ENCODE peak calls at places on chromosomes 1 and 21, in six cellular contexts. One of them, this sample, is unnamed. For H3K4me1, the result is how much of the 10 kb centered on the place peaks cover.

GRCh38 chr1:222443566-222443965 is 104.3 kb downstream of the HHIPL2 start:
- DNase-seq in endothelial cell of umbilical vein: no peak
- DNase-seq in CD8-positive, alpha-beta memory T cell: no peak
- DNase-seq in heart left ventricle: no peak
- DNase-seq in Caco-2: no peak
- DNase-seq in aorta: no peak
- DNase-seq in this sample: no peak

GRCh38 chr1:37721565-37721964 is 29.2 kb downstream of the CDCA8 start:
- DNase-seq in CD8-positive, alpha-beta memory T cell: no peak
- DNase-seq in endothelial cell of umbilical vein: no peak
- DNase-seq in aorta: no peak
- DNase-seq in Caco-2: no peak
- DNase-seq in heart left ventricle: no peak
- DNase-seq in this sample: no peak

GRCh38 chr1:109975718-109976117 is 8.8 kb upstream of the AHCYL1 start:
- DNase-seq in CD8-positive, alpha-beta memory T cell: no peak
- DNase-seq in heart left ventricle: no peak
- DNase-seq in aorta: no peak
- DNase-seq in Caco-2: no peak
- DNase-seq in endothelial cell of umbilical vein: peak
- DNase-seq in this sample: no peak

GRCh38 chr1:182299728-182300581 is 91.6 kb downstream of the GLUL start:
- DNase-seq in CD8-positive, alpha-beta memory T cell: no peak
- DNase-seq in endothelial cell of umbilical vein: no peak
- DNase-seq in aorta: peak
- DNase-seq in Caco-2: peak
- DNase-seq in heart left ventricle: peak
- DNase-seq in this sample: peak

GRCh38 chr1:118266436-118266835 is 81.4 kb upstream of the SPAG17 start:
- DNase-seq in Caco-2: no peak
- DNase-seq in endothelial cell of umbilical vein: no peak
- DNase-seq in aorta: no peak
- DNase-seq in CD8-positive, alpha-beta memory T cell: no peak
- DNase-seq in heart left ventricle: no peak
- DNase-seq in this sample: no peak

GRCh38 chr1:17676387-17677060 is 78.6 kb upstream of the ACTL8 start:
- DNase-seq in CD8-positive, alpha-beta memory T cell: no peak
- DNase-seq in heart left ventricle: no peak
- DNase-seq in endothelial cell of umbilical vein: no peak
- DNase-seq in aorta: no peak
- DNase-seq in Caco-2: no peak
- DNase-seq in this sample: no peak

GRCh38 chr1:67679691-67680090 is 5.3 kb upstream of the GADD45A start:
- DNase-seq in CD8-positive, alpha-beta memory T cell: no peak
- DNase-seq in Caco-2: no peak
- DNase-seq in endothelial cell of umbilical vein: no peak
- DNase-seq in aorta: no peak
- DNase-seq in heart left ventricle: no peak
- DNase-seq in this sample: no peak

GRCh38 chr1:247472035-247472434 is 14.1 kb upstream of the OR2B11 start:
- DNase-seq in aorta: no peak
- DNase-seq in CD8-positive, alpha-beta memory T cell: no peak
- DNase-seq in Caco-2: no peak
- DNase-seq in endothelial cell of umbilical vein: no peak
- DNase-seq in heart left ventricle: no peak
- DNase-seq in this sample: no peak

GRCh38 chr1:38296047-38296446 is 249.5 kb upstream of the POU3F1 start:
- DNase-seq in heart left ventricle: no peak
- DNase-seq in CD8-positive, alpha-beta memory T cell: no peak
- DNase-seq in Caco-2: no peak
- DNase-seq in endothelial cell of umbilical vein: no peak
- DNase-seq in aorta: no peak
- DNase-seq in this sample: no peak

GRCh38 chr1:211483896-211484612 is 7.9 kb downstream of the RD3 start:
- DNase-seq in endothelial cell of umbilical vein: no peak
- DNase-seq in heart left ventricle: no peak
- DNase-seq in aorta: no peak
- DNase-seq in Caco-2: no peak
- DNase-seq in CD8-positive, alpha-beta memory T cell: no peak
- DNase-seq in this sample: no peak

GRCh38 chr1:100791586-100791985 is 72.0 kb downstream of the VCAM1 start:
- DNase-seq in CD8-positive, alpha-beta memory T cell: no peak
- DNase-seq in heart left ventricle: no peak
- DNase-seq in endothelial cell of umbilical vein: no peak
- DNase-seq in Caco-2: no peak
- DNase-seq in aorta: no peak
- DNase-seq in this sample: no peak

GRCh38 chr1:33455537-33456301 is 16.7 kb upstream of the ZSCAN20 start:
- DNase-seq in aorta: peak
- DNase-seq in Caco-2: peak
- DNase-seq in heart left ventricle: peak
- DNase-seq in endothelial cell of umbilical vein: peak
- DNase-seq in CD8-positive, alpha-beta memory T cell: no peak
- DNase-seq in this sample: peak

GRCh38 chr1:100631015-100631521 is 88.5 kb upstream of the VCAM1 start:
- DNase-seq in CD8-positive, alpha-beta memory T cell: no peak
- DNase-seq in aorta: no peak
- DNase-seq in Caco-2: no peak
- DNase-seq in heart left ventricle: peak
- DNase-seq in endothelial cell of umbilical vein: peak
- DNase-seq in this sample: no peak

GRCh38 chr1:91783423-91784162 is 102.4 kb downstream of the TGFBR3 start:
- DNase-seq in endothelial cell of umbilical vein: peak
- DNase-seq in CD8-positive, alpha-beta memory T cell: no peak
- DNase-seq in Caco-2: no peak
- DNase-seq in heart left ventricle: no peak
- DNase-seq in aorta: no peak
- DNase-seq in this sample: no peak

GRCh38 chr1:62967031-62967430 is 183.1 kb downstream of the ATG4C start:
- DNase-seq in aorta: no peak
- DNase-seq in endothelial cell of umbilical vein: no peak
- DNase-seq in Caco-2: no peak
- DNase-seq in heart left ventricle: no peak
- DNase-seq in CD8-positive, alpha-beta memory T cell: no peak
- DNase-seq in this sample: no peak

GRCh38 chr1:162113419-162113818 is 43.9 kb downstream of the NOS1AP start:
- DNase-seq in endothelial cell of umbilical vein: no peak
- DNase-seq in CD8-positive, alpha-beta memory T cell: no peak
- DNase-seq in aorta: no peak
- DNase-seq in Caco-2: no peak
- DNase-seq in heart left ventricle: no peak
- DNase-seq in this sample: no peak

GRCh38 chr1:109827466-109827865 is 63.7 kb upstream of the EPS8L3 start:
- DNase-seq in heart left ventricle: no peak
- DNase-seq in CD8-positive, alpha-beta memory T cell: no peak
- DNase-seq in aorta: no peak
- DNase-seq in Caco-2: no peak
- DNase-seq in endothelial cell of umbilical vein: no peak
- DNase-seq in this sample: peak

GRCh38 chr1:244349103-244349531 is 102.6 kb downstream of the ADSS2 start:
- DNase-seq in Caco-2: no peak
- DNase-seq in endothelial cell of umbilical vein: peak
- DNase-seq in aorta: no peak
- DNase-seq in heart left ventricle: no peak
- DNase-seq in CD8-positive, alpha-beta memory T cell: no peak
- DNase-seq in this sample: peak

GRCh38 chr21:41932191-41932575 is 21.6 kb downstream of the C2CD2 start:
- DNase-seq in aorta: no peak
- DNase-seq in CD8-positive, alpha-beta memory T cell: no peak
- DNase-seq in heart left ventricle: no peak
- DNase-seq in endothelial cell of umbilical vein: peak
- DNase-seq in Caco-2: no peak
- DNase-seq in this sample: peak

GRCh38 chr1:205849619-205850355 is at the start of gene PM20D1:
- DNase-seq in endothelial cell of umbilical vein: peak
- DNase-seq in Caco-2: peak
- DNase-seq in aorta: peak
- DNase-seq in CD8-positive, alpha-beta memory T cell: peak
- DNase-seq in heart left ventricle: peak
- DNase-seq in this sample: peak

GRCh38 chr1:232529747-232530146 is 100.2 kb downstream of the SIPA1L2 start:
- DNase-seq in aorta: no peak
- DNase-seq in heart left ventricle: no peak
- DNase-seq in Caco-2: peak
- DNase-seq in CD8-positive, alpha-beta memory T cell: no peak
- DNase-seq in endothelial cell of umbilical vein: no peak
- DNase-seq in this sample: no peak

GRCh38 chr1:234186037-234186688 is 187.1 kb upstream of the COA6 start:
- DNase-seq in heart left ventricle: no peak
- DNase-seq in CD8-positive, alpha-beta memory T cell: no peak
- DNase-seq in Caco-2: no peak
- DNase-seq in endothelial cell of umbilical vein: no peak
- DNase-seq in aorta: no peak
- DNase-seq in this sample: peak

GRCh38 chr1:226404904-226405222 is 3.0 kb downstream of the PARP1 start:
- DNase-seq in heart left ventricle: no peak
- DNase-seq in Caco-2: no peak
- DNase-seq in aorta: no peak
- DNase-seq in CD8-positive, alpha-beta memory T cell: no peak
- DNase-seq in endothelial cell of umbilical vein: no peak
- DNase-seq in this sample: no peak

GRCh38 chr1:115158181-115158580 is 68.9 kb upstream of the TSPAN2 start:
- DNase-seq in aorta: peak
- DNase-seq in endothelial cell of umbilical vein: no peak
- DNase-seq in heart left ventricle: peak
- DNase-seq in CD8-positive, alpha-beta memory T cell: no peak
- DNase-seq in Caco-2: no peak
- DNase-seq in this sample: no peak

GRCh38 chr1:64263335-64263734 is 59.9 kb downstream of the UBE2U start:
- DNase-seq in heart left ventricle: no peak
- DNase-seq in CD8-positive, alpha-beta memory T cell: no peak
- DNase-seq in endothelial cell of umbilical vein: peak
- DNase-seq in Caco-2: no peak
- DNase-seq in aorta: no peak
- DNase-seq in this sample: no peak

GRCh38 chr1:210755991-210756669 is 377.8 kb downstream of the KCNH1 start:
- DNase-seq in CD8-positive, alpha-beta memory T cell: no peak
- DNase-seq in endothelial cell of umbilical vein: no peak
- DNase-seq in aorta: no peak
- DNase-seq in heart left ventricle: no peak
- DNase-seq in Caco-2: no peak
- DNase-seq in this sample: no peak

GRCh38 chr1:66331641-66332523 is 202.1 kb upstream of the SGIP1 start:
- DNase-seq in endothelial cell of umbilical vein: peak
- DNase-seq in aorta: peak
- DNase-seq in CD8-positive, alpha-beta memory T cell: peak
- DNase-seq in Caco-2: no peak
- DNase-seq in heart left ventricle: peak
- DNase-seq in this sample: peak

GRCh38 chr1:156440689-156441437 is 59.7 kb downstream of the MEF2D start:
- DNase-seq in heart left ventricle: no peak
- DNase-seq in Caco-2: no peak
- DNase-seq in CD8-positive, alpha-beta memory T cell: no peak
- DNase-seq in aorta: no peak
- DNase-seq in endothelial cell of umbilical vein: no peak
- DNase-seq in this sample: no peak

GRCh38 chr1:156437465-156437864 is 63.1 kb downstream of the MEF2D start:
- DNase-seq in aorta: no peak
- DNase-seq in CD8-positive, alpha-beta memory T cell: no peak
- DNase-seq in heart left ventricle: no peak
- DNase-seq in endothelial cell of umbilical vein: no peak
- DNase-seq in Caco-2: no peak
- DNase-seq in this sample: no peak

GRCh38 chr1:156438278-156438987 is 62.1 kb downstream of the MEF2D start:
- DNase-seq in aorta: no peak
- DNase-seq in CD8-positive, alpha-beta memory T cell: no peak
- DNase-seq in Caco-2: no peak
- DNase-seq in endothelial cell of umbilical vein: no peak
- DNase-seq in heart left ventricle: no peak
- DNase-seq in this sample: no peak

GRCh38 chr1:156439036-156439435 is 61.5 kb downstream of the MEF2D start:
- DNase-seq in endothelial cell of umbilical vein: no peak
- DNase-seq in aorta: no peak
- DNase-seq in CD8-positive, alpha-beta memory T cell: no peak
- DNase-seq in heart left ventricle: no peak
- DNase-seq in Caco-2: no peak
- DNase-seq in this sample: no peak

GRCh38 chr1:156439771-156440183 is 60.8 kb downstream of the MEF2D start:
- DNase-seq in CD8-positive, alpha-beta memory T cell: no peak
- DNase-seq in Caco-2: no peak
- DNase-seq in heart left ventricle: no peak
- DNase-seq in aorta: no peak
- DNase-seq in endothelial cell of umbilical vein: no peak
- DNase-seq in this sample: no peak
- H3K4me1 ChIP-seq in CD8-positive, alpha-beta memory T cell: under half
- H3K4me1 ChIP-seq in Caco-2: under half
- H3K4me1 ChIP-seq in heart left ventricle: under half
- H3K4me1 ChIP-seq in aorta: under half
- H3K4me1 ChIP-seq in endothelial cell of umbilical vein: under half
- H3K4me1 ChIP-seq in this sample: under half

GRCh38 chr1:11804666-11805453 is 904 bp downstream of the MTHFR start:
- DNase-seq in endothelial cell of umbilical vein: peak
- DNase-seq in CD8-positive, alpha-beta memory T cell: no peak
- DNase-seq in heart left ventricle: peak
- DNase-seq in Caco-2: no peak
- DNase-seq in aorta: no peak
- DNase-seq in this sample: no peak
- H3K4me1 ChIP-seq in endothelial cell of umbilical vein: half or more
- H3K4me1 ChIP-seq in CD8-positive, alpha-beta memory T cell: half or more
- H3K4me1 ChIP-seq in heart left ventricle: under half
- H3K4me1 ChIP-seq in Caco-2: under half
- H3K4me1 ChIP-seq in aorta: under half
- H3K4me1 ChIP-seq in this sample: under half

DNA sequence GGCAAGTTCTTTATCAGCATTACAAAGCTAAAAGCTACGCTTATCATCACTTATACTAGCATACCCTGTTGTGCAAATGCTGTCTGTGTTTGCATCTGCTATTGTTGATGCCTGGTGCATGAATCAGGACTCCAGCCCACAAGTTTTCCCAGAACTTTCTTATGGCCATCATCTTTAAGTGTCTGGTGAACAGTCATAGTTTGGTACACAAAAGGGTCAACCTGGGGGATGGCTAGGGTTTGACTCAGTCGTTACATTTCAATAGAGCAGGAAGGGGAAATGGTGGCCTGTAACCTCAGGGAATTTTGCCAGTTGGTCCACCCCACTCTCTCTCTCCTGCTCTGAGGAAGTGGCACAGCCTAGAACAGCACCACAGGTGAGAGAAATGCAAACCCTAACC is 35.4 kb downstream of the SELL start:
- DNase-seq in heart left ventricle: no peak
- DNase-seq in aorta: no peak
- DNase-seq in CD8-positive, alpha-beta memory T cell: no peak
- DNase-seq in endothelial cell of umbilical vein: peak
- DNase-seq in Caco-2: no peak
- DNase-seq in this sample: no peak
- H3K4me1 ChIP-seq in heart left ventricle: under half
- H3K4me1 ChIP-seq in aorta: under half
- H3K4me1 ChIP-seq in CD8-positive, alpha-beta memory T cell: half or more
- H3K4me1 ChIP-seq in endothelial cell of umbilical vein: under half
- H3K4me1 ChIP-seq in Caco-2: under half
- H3K4me1 ChIP-seq in this sample: under half

DNA sequence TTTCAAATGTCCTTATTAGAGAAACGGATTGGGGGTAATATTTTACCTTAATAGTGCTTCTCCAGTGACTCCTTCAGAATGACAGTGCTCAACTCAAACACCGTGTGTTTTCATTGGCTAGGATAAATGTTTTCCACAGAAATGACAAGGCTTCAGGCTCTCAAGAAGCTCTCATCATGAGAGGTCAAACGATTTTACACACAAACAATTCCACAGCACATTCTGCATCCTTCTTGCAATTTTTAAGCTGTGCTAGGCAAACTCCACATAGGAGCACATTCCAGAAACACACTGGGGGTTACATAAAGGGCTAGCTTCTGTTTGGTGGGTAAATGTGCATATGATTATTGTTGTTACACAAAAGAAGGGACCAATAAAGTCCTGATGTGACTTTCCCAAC is 75.5 kb upstream of the IPO9 start:
- DNase-seq in aorta: no peak
- DNase-seq in CD8-positive, alpha-beta memory T cell: no peak
- DNase-seq in endothelial cell of umbilical vein: peak
- DNase-seq in heart left ventricle: no peak
- DNase-seq in Caco-2: no peak
- DNase-seq in this sample: no peak
- H3K4me1 ChIP-seq in aorta: under half
- H3K4me1 ChIP-seq in CD8-positive, alpha-beta memory T cell: under half
- H3K4me1 ChIP-seq in endothelial cell of umbilical vein: half or more
- H3K4me1 ChIP-seq in heart left ventricle: half or more
- H3K4me1 ChIP-seq in Caco-2: under half
- H3K4me1 ChIP-seq in this sample: under half